ENCODE peak calls at places on chromosome 16, in nine cellular contexts. One of them, this sample, is unnamed.

GRCh38 chr16:50547340-50547865 is 793 bp upstream of the NKD1 start:
- DNase-seq in left lung: peak
- DNase-seq in GM13976: peak
- DNase-seq in fibroblast of lung: peak
- DNase-seq in posterior vena cava: no peak
- DNase-seq in activated CD4-positive, alpha-beta T cell treated with anti-CD3 and anti-CD28 coated beads, Interleukin-2, amount 10 ng/mL, durations not matched to agents 7 days and 5 days: peak
- DNase-seq in prostate gland: peak
- DNase-seq in left ventricle myocardium inferior: peak
- DNase-seq in foreskin fibroblast: no peak
- DNase-seq in this sample: peak

GRCh38 chr16:1708083-1708767 is 2.2 kb downstream of the MAPK8IP3 start:
- DNase-seq in left lung: no peak
- DNase-seq in GM13976: no peak
- DNase-seq in fibroblast of lung: peak
- DNase-seq in posterior vena cava: no peak
- DNase-seq in activated CD4-positive, alpha-beta T cell treated with anti-CD3 and anti-CD28 coated beads, Interleukin-2, amount 10 ng/mL, durations not matched to agents 7 days and 5 days: no peak
- DNase-seq in prostate gland: no peak
- DNase-seq in left ventricle myocardium inferior: no peak
- DNase-seq in foreskin fibroblast: no peak
- DNase-seq in this sample: no peak

GRCh38 chr16:56945847-56946527 is 14.0 kb downstream of the HERPUD1 start:
- DNase-seq in left lung: no peak
- DNase-seq in GM13976: no peak
- DNase-seq in fibroblast of lung: no peak
- DNase-seq in posterior vena cava: peak
- DNase-seq in activated CD4-positive, alpha-beta T cell treated with anti-CD3 and anti-CD28 coated beads, Interleukin-2, amount 10 ng/mL, durations not matched to agents 7 days and 5 days: no peak
- DNase-seq in prostate gland: no peak
- DNase-seq in left ventricle myocardium inferior: no peak
- DNase-seq in foreskin fibroblast: no peak
- DNase-seq in this sample: no peak

GRCh38 chr16:58421529-58421928 is 29.3 kb downstream of the GINS3 start:
- DNase-seq in left lung: no peak
- DNase-seq in GM13976: no peak
- DNase-seq in fibroblast of lung: peak
- DNase-seq in posterior vena cava: peak
- DNase-seq in activated CD4-positive, alpha-beta T cell treated with anti-CD3 and anti-CD28 coated beads, Interleukin-2, amount 10 ng/mL, durations not matched to agents 7 days and 5 days: no peak
- DNase-seq in prostate gland: no peak
- DNase-seq in left ventricle myocardium inferior: peak
- DNase-seq in foreskin fibroblast: peak
- DNase-seq in this sample: no peak

GRCh38 chr16:50635505-50636392 is 45.4 kb downstream of the SNX20 start:
- DNase-seq in left lung: no peak
- DNase-seq in GM13976: no peak
- DNase-seq in fibroblast of lung: no peak
- DNase-seq in posterior vena cava: no peak
- DNase-seq in activated CD4-positive, alpha-beta T cell treated with anti-CD3 and anti-CD28 coated beads, Interleukin-2, amount 10 ng/mL, durations not matched to agents 7 days and 5 days: peak
- DNase-seq in prostate gland: no peak
- DNase-seq in left ventricle myocardium inferior: no peak
- DNase-seq in foreskin fibroblast: no peak
- DNase-seq in this sample: no peak

GRCh38 chr16:997440-998051 is 16.0 kb downstream of the SOX8 start:
- DNase-seq in left lung: no peak
- DNase-seq in GM13976: no peak
- DNase-seq in fibroblast of lung: peak
- DNase-seq in posterior vena cava: no peak
- DNase-seq in activated CD4-positive, alpha-beta T cell treated with anti-CD3 and anti-CD28 coated beads, Interleukin-2, amount 10 ng/mL, durations not matched to agents 7 days and 5 days: peak
- DNase-seq in prostate gland: peak
- DNase-seq in left ventricle myocardium inferior: peak
- DNase-seq in foreskin fibroblast: no peak
- DNase-seq in this sample: no peak

GRCh38 chr16:88287219-88287618 is 95.5 kb upstream of the ZNF469 start:
- DNase-seq in left lung: peak
- DNase-seq in GM13976: no peak
- DNase-seq in fibroblast of lung: peak
- DNase-seq in posterior vena cava: no peak
- DNase-seq in activated CD4-positive, alpha-beta T cell treated with anti-CD3 and anti-CD28 coated beads, Interleukin-2, amount 10 ng/mL, durations not matched to agents 7 days and 5 days: no peak
- DNase-seq in prostate gland: no peak
- DNase-seq in left ventricle myocardium inferior: no peak
- DNase-seq in foreskin fibroblast: no peak
- DNase-seq in this sample: peak

GRCh38 chr16:79776243-79776884 is 175.8 kb upstream of the MAF start:
- DNase-seq in left lung: no peak
- DNase-seq in GM13976: no peak
- DNase-seq in fibroblast of lung: peak
- DNase-seq in posterior vena cava: no peak
- DNase-seq in activated CD4-positive, alpha-beta T cell treated with anti-CD3 and anti-CD28 coated beads, Interleukin-2, amount 10 ng/mL, durations not matched to agents 7 days and 5 days: no peak
- DNase-seq in prostate gland: peak
- DNase-seq in left ventricle myocardium inferior: peak
- DNase-seq in foreskin fibroblast: peak
- DNase-seq in this sample: no peak

This sample was measured in stimulated activated effector memory CD8-positive, alpha-beta T cell treated with anti-CD3 and anti-CD28 coated beads, Interleukin-12 subunit alpha, Interleukin-12 subunit beta, amount 100 ng/mL, for 72 hours.